ENCODE peak calls at places on chromosomes 4 and X, in six cellular contexts. Z, O, L, D, A and V are unnamed samples.

GRCh38 chrX:47030339-47030738 is 47.9 kb upstream of the RGN start:
- DNase-seq in Z (no peak), O (peak), L (peak), D (peak), A (no peak), V (peak)

GRCh38 chr4:160836431-160836830 is 1327.4 kb downstream of the FSTL5 start:
- DNase-seq in Z (no peak), O (no peak), L (no peak), D (no peak), A (no peak), V (no peak)

GRCh38 chr4:15885422-15885821 is 53.1 kb downstream of the FGFBP1 start:
- DNase-seq in Z (no peak), O (no peak), L (no peak), D (no peak), A (no peak), V (no peak)

GRCh38 chr4:155419266-155419665 is 42.5 kb upstream of the MAP9 start:
- DNase-seq in Z (no peak), O (peak), L (no peak), D (no peak), A (no peak), V (peak)

GRCh38 chr4:147498031-147498700 is 17.3 kb downstream of the EDNRA start:
- DNase-seq in Z (no peak), O (no peak), L (no peak), D (no peak), A (no peak), V (peak)

GRCh38 chr4:126727461-126727860 is 905.3 kb upstream of the INTU start:
- DNase-seq in Z (no peak), O (no peak), L (no peak), D (peak), A (no peak), V (peak)

GRCh38 chr4:176769519-176769918 is 23.2 kb downstream of the VEGFC start:
- DNase-seq in Z (no peak), O (peak), L (no peak), D (no peak), A (no peak), V (peak)

GRCh38 chr4:128958194-128958593 is 135.1 kb downstream of the SCLT1 start:
- DNase-seq in Z (no peak), O (no peak), L (no peak), D (no peak), A (no peak), V (no peak)

GRCh38 chr4:13988347-13989265 is 361.1 kb upstream of the BOD1L1 start:
- DNase-seq in Z (no peak), O (peak), L (no peak), D (no peak), A (no peak), V (peak)

GRCh38 chrX:85941275-85941674 is 106.1 kb downstream of the CHM start:
- DNase-seq in Z (no peak), O (no peak), L (no peak), D (no peak), A (no peak), V (no peak)

GRCh38 chr4:76518241-76518640 is 83.2 kb downstream of the SHROOM3 start:
- DNase-seq in Z (no peak), O (no peak), L (no peak), D (no peak), A (no peak), V (no peak)

GRCh38 chrX:144801786-144802185 is 445.5 kb upstream of the SPANXN1 start:
- DNase-seq in Z (no peak), O (no peak), L (no peak), D (no peak), A (no peak), V (peak)

GRCh38 chr4:10063544-10064300 is 42.4 kb upstream of the SLC2A9 start:
- DNase-seq in Z (no peak), O (no peak), L (no peak), D (peak), A (peak), V (peak)

GRCh38 chr4:57086324-57086723 is 23.9 kb downstream of the IGFBP7 start:
- DNase-seq in Z (no peak), O (no peak), L (no peak), D (no peak), A (no peak), V (no peak)

GRCh38 chr4:47499705-47500104 is 14.6 kb downstream of the ATP10D start:
- DNase-seq in Z (no peak), O (no peak), L (no peak), D (no peak), A (no peak), V (no peak)

GRCh38 chrX:107716045-107716684 is 59.4 kb downstream of the TSC22D3 start:
- DNase-seq in Z (no peak), O (no peak), L (peak), D (peak), A (peak), V (peak)

GRCh38 chr4:18798123-18798522 is 776.6 kb upstream of the LCORL start:
- DNase-seq in Z (no peak), O (no peak), L (no peak), D (no peak), A (no peak), V (peak)

GRCh38 chrX:107712231-107713204 is 63.1 kb downstream of the TSC22D3 start:
- DNase-seq in Z (no peak), O (no peak), L (no peak), D (no peak), A (no peak), V (peak)

GRCh38 chrX:153830632-153831434 is 489 bp upstream of the PDZD4 start:
- DNase-seq in Z (no peak), O (no peak), L (no peak), D (peak), A (no peak), V (no peak)

GRCh38 chr4:155735506-155735905 is 23.3 kb upstream of the GUCY1B1 start:
- DNase-seq in Z (no peak), O (no peak), L (no peak), D (no peak), A (no peak), V (no peak)

GRCh38 chrX:103464774-103465117 is 54.5 kb downstream of the RAB40A start:
- DNase-seq in Z (peak), O (peak), L (peak), D (peak), A (peak), V (peak)

GRCh38 chr4:36243355-36244256 is 708 bp downstream of the ARAP2 start:
- DNase-seq in Z (peak), O (no peak), L (peak), D (peak), A (peak), V (peak)

GRCh38 chrX:137198040-137198439 is 164.2 kb upstream of the GPR101 start:
- DNase-seq in Z (no peak), O (no peak), L (no peak), D (no peak), A (no peak), V (no peak)

GRCh38 chrX:102979536-102979935 is 42.5 kb downstream of the RAB40AL start:
- DNase-seq in Z (no peak), O (no peak), L (no peak), D (no peak), A (no peak), V (no peak)

GRCh38 chr4:81421346-81422218 is 50.1 kb downstream of the RASGEF1B start:
- DNase-seq in Z (no peak), O (no peak), L (no peak), D (peak), A (no peak), V (peak)

GRCh38 chrX:70096052-70096451 is 33.8 kb downstream of the OTUD6A start:
- DNase-seq in Z (no peak), O (no peak), L (peak), D (no peak), A (no peak), V (peak)

GRCh38 chrX:1531106-1531890 is 5.7 kb downstream of the P2RY8 start:
- DNase-seq in Z (peak), O (no peak), L (no peak), D (no peak), A (no peak), V (no peak)